ENCODE peak calls at places on chromosomes 11 and 22, in seven cellular contexts. Q, L, X, Y, H, E and J are unnamed samples. For H3K9me3, the result is how much of the 10 kb centered on the place peaks cover.

GRCh38 chr11:10302744-10303557 is 1.9 kb upstream of the ADM start:
- DNase-seq in E (peak), H (peak), Y (peak), L (no peak), X (peak), Q (peak), J (peak)

GRCh38 chr11:789951-790350 is at the start of gene CEND1:
- DNase-seq in E (no peak), Q (no peak), H (no peak), X (no peak), L (no peak), Y (no peak), J (peak)

GRCh38 chr22:39381009-39381755 is 18.4 kb upstream of the TAB1 start:
- DNase-seq in H (no peak), L (no peak), X (no peak), Q (no peak), E (no peak), Y (no peak), J (no peak)

GRCh38 chr11:68933605-68934320 is 30.1 kb downstream of the IGHMBP2 start:
- DNase-seq in H (no peak), Q (no peak), X (no peak), E (no peak), Y (no peak), L (no peak), J (no peak)

GRCh38 chr11:32817181-32817842 is 12.4 kb upstream of the PRRG4 start:
- DNase-seq in Q (no peak), L (no peak), X (no peak), H (no peak), E (no peak), Y (no peak), J (no peak)

GRCh38 chr11:7251836-7252682 is at the start of gene SYT9:
- DNase-seq in Q (no peak), Y (peak), H (peak), X (no peak), E (peak), L (no peak), J (peak)

GRCh38 chr22:20937031-20937793 is 20.0 kb downstream of the CRKL start:
- DNase-seq in H (no peak), Y (peak), L (no peak), Q (no peak), E (no peak), X (no peak), J (no peak)

GRCh38 chr22:39317756-39318506 is 1.5 kb downstream of the RPL3 start:
- DNase-seq in L (no peak), E (no peak), Q (no peak), Y (no peak), H (no peak), X (no peak), J (no peak)

GRCh38 chr11:59223611-59224010 is 10.9 kb upstream of the MPEG1 start:
- DNase-seq in E (no peak), X (no peak), Q (no peak), H (no peak), L (no peak), Y (no peak), J (no peak)

GRCh38 chr11:118870396-118871343 is 13.0 kb upstream of the CXCR5 start:
- DNase-seq in E (peak), Q (no peak), H (no peak), X (peak), L (no peak), Y (no peak), J (no peak)

GRCh38 chr11:1327064-1327460 is 17.6 kb upstream of the TOLLIP start:
- DNase-seq in Q (no peak), Y (no peak), X (no peak), E (no peak), L (no peak), H (no peak), J (no peak)

GRCh38 chr11:123253909-123254308 is 58.9 kb upstream of the CLMP start:
- DNase-seq in Q (no peak), E (no peak), X (no peak), L (peak), Y (no peak), H (no peak), J (no peak)

GRCh38 chr11:80297808-80298460 is 857.1 kb upstream of the TENM4 start:
- DNase-seq in X (no peak), H (no peak), E (no peak), L (peak), Y (no peak), Q (no peak), J (no peak)

GRCh38 chr11:17828311-17828751 is 93.8 kb downstream of the KCNC1 start:
- DNase-seq in X (no peak), Y (peak), H (no peak), Q (no peak), E (no peak), L (peak), J (peak)

GRCh38 chr22:47697861-47698260 is 935.4 kb downstream of the TBC1D22A start:
- DNase-seq in E (no peak), L (no peak), Y (no peak), H (no peak), X (no peak), Q (no peak), J (no peak)
- H3K9me3 ChIP-seq in E (under half), L (under half), Y (under half), H (under half), X (under half), Q (under half), J (under half)

DNA sequence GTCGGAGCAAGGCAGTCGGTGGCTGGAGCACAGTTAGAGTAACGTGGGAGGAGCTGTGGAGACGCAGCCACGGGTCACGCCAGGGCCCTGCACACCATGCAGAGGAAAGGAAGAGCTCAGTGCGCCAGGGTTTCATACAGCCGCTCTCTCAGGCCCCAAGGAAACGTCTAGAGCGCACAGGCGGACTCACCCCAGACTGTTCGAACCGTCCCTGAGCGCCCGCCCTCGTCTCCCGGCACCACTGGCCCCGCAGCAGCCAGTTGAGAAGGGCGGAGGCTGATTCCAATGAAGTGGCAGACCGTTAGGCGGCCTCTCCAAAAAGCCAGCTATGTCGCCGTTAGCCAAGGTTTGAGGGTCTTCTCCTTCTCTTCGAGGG is 483 bp upstream of the HYLS1 start:
- DNase-seq in Y (no peak), X (peak), E (no peak), Q (no peak), L (no peak), H (peak), J (peak)
- H3K27ac ChIP-seq in Y (peak), X (peak), E (no peak), Q (peak), L (peak), H (no peak), J (peak)

GRCh38 chr11:64381350-64381749 is 22.4 kb downstream of the RPS6KA4 start:
- DNase-seq in X (no peak), E (no peak), H (no peak), L (no peak), Y (no peak), Q (no peak), J (no peak)

GRCh38 chr11:64382586-64382985 is 23.6 kb downstream of the RPS6KA4 start:
- DNase-seq in H (no peak), E (no peak), L (no peak), X (no peak), Y (no peak), Q (no peak), J (no peak)

GRCh38 chr11:64379160-64379559 is 20.2 kb downstream of the RPS6KA4 start:
- DNase-seq in E (no peak), Q (no peak), X (no peak), L (no peak), H (no peak), Y (no peak), J (no peak)

GRCh38 chr11:64378335-64378884 is 19.4 kb downstream of the RPS6KA4 start:
- DNase-seq in H (no peak), Q (no peak), L (no peak), E (no peak), X (no peak), Y (no peak), J (no peak)

GRCh38 chr11:64379817-64380709 is 21.1 kb downstream of the RPS6KA4 start:
- DNase-seq in H (no peak), Q (no peak), Y (no peak), X (no peak), E (peak), L (no peak), J (no peak)
- H3K9me3 ChIP-seq in H (under half), Q (under half), Y (under half), X (under half), E (under half), L (under half), J (under half)

DNA sequence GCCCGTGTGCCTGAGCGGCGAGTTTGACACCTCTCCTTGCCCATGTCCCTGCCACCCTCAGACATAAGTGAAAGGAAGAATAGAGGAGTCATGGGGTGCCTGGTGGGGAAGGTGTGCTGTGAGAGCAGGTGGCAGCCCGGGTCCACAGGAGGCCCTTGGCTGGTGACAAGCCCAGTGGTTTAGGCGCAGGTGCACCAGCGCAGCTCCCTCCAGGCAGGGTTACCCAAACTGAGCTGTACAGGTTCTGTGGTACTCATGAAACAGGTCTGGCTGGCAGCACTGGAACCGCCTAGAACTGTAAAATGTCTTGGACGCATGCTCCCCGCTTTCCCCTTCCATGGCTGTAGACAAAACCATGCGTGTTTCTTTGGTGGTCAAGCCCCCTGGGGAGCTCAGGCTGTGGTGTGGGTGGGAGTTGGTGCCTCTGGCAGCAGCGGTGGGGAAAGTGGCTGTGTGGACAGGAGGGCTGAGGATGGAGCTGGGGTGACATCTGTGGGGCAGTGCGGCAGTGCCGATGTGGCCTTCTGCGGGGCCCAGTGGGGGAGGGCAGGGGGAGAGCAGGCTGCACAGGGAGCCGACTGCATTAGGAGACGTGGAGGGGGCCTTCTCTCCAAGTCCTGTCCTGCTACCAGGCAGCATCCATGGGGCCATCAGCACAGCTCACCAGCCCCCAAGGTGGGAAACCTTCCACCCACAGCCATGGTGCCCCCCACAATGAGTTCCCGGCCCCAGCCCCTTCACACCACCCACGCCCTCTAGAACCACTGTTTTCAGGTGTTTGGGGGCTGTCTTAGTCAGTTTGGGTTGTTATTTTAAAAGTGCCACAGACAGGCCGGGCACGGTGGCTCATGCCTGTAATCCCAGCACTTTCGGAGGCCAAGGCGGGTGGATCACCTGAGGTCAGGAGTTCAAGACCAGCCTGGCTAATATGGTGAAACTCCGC is 5.6 kb upstream of the GTSE1 start:
- DNase-seq in H (no peak), Y (no peak), E (no peak), L (no peak), Q (no peak), X (no peak), J (no peak)
- H3K27ac ChIP-seq in H (no peak), Y (no peak), E (no peak), L (no peak), Q (no peak), X (no peak), J (no peak)

GRCh38 chr11:2489103-2489502 is 44.3 kb downstream of the KCNQ1 start:
- DNase-seq in X (no peak), Q (no peak), Y (no peak), H (no peak), L (no peak), E (no peak), J (no peak)
- H3K9me3 ChIP-seq in X (under half), Q (under half), Y (under half), H (under half), L (under half), E (under half), J (under half)

GRCh38 chr11:40816976-40817375 is 642.5 kb downstream of the LRRC4C start:
- DNase-seq in L (no peak), X (no peak), H (no peak), E (no peak), Y (no peak), Q (no peak), J (no peak)

DNA sequence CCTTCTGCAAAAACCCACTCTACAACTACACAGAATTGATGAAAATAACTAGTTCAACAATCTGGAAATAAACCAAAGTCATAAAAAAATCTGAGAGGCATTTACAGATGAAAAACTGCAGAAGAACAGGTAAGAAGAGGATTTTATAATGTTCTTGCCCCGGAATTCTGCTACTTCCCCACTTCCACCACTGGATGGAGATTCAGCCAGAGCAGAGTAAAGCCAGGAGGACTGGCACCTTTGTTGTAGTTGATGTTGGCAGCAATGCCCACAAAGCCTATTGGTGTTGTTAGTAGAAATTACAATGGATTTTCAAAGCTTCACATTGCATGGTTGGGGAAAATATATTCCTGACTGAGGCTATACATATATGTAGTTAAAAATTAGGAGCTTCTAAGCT is 640.2 kb downstream of the LRRC4C start:
- DNase-seq in Q (no peak), X (no peak), Y (no peak), E (no peak), L (no peak), H (peak), J (no peak)
- H3K27ac ChIP-seq in Q (no peak), X (no peak), Y (no peak), E (no peak), L (no peak), H (no peak), J (no peak)

GRCh38 chr22:47512617-47513016 is 750.2 kb downstream of the TBC1D22A start:
- DNase-seq in H (no peak), X (no peak), L (no peak), Q (no peak), E (no peak), Y (no peak), J (no peak)
- H3K9me3 ChIP-seq in H (half or more), X (under half), L (under half), Q (under half), E (under half), Y (under half), J (under half)

DNA sequence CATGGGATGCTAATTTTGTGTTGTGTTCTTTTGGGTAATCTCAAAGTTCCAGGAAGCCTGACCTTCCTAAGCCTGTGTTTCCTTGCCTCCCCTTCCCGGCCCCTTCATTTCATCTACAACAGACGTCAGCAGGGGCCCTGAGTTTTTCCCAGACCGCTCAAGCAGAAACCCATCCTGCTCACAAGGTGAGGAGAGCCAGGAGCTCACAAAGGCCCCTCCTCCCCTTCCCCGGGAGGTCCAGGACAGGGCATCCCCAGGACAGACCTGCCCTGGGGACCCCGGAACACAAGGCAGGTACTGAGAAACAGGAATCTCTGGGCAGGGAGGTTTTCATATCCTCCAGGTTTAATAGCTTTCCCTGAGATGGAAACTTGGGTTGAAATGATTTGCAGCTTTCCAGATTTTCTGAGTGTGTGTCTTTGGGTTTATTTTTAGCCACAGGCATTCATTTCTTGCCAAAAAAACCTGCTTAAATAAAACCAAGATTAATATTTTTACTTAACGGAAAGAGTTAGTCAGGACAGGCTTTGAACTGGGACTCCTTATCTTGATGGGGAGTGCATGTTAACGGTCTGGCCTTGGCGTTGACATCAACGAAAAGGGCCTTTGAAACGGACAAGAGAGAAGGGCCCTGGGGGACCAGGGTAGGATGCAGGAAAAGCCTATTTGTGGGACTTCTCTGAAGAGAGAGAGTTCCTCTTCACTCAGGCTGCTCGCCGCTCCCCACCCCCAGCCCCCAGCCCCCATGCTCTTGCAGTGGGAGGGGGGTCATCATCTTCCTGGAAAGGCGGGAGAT is 38.5 kb downstream of the TIMP3 start:
- DNase-seq in X (no peak), E (no peak), Q (no peak), L (no peak), H (no peak), Y (no peak), J (no peak)
- H3K27ac ChIP-seq in X (peak), E (peak), Q (no peak), L (no peak), H (no peak), Y (peak), J (no peak)

GRCh38 chr11:91587131-91587530 is 637.5 kb upstream of the FAT3 start:
- DNase-seq in L (no peak), Y (no peak), X (no peak), Q (no peak), H (no peak), E (no peak), J (no peak)
- H3K9me3 ChIP-seq in L (under half), Y (under half), X (under half), Q (under half), H (under half), E (under half), J (under half)